ENCODE peak calls at places on chromosomes 3 and 15, in four cellular contexts. W, K, Q and N are unnamed samples.
A peak's percentile ranks its signal among the peaks of the same experiment; 100 is the strongest.

GRCh38 chr15:71788646-71789579 is 21.4 kb upstream of the NR2E3 start:
- DNase-seq in W (no peak), K (no peak), Q (no peak), N (peak; percentile 20)

GRCh38 chr3:38039899-38040261 is 872 bp downstream of the DLEC1 start:
- DNase-seq in W (no peak), K (no peak), Q (no peak), N (peak; percentile 82)

GRCh38 chr15:25504307-25504706 is 65.5 kb upstream of the UBE3A start:
- DNase-seq in W (no peak), K (peak; percentile 13), Q (no peak), N (no peak)

GRCh38 chr3:195727596-195728195 is 6.9 kb downstream of the MUC20 start:
- DNase-seq in W (no peak), K (no peak), Q (no peak), N (no peak)

GRCh38 chr15:40843183-40843884 is 514 bp upstream of the SPINT1 start:
- DNase-seq in W (no peak), K (no peak), Q (no peak), N (no peak)

GRCh38 chr15:90482124-90483011 is 47.4 kb upstream of the CRTC3 start:
- DNase-seq in W (peak; percentile 64), K (peak; percentile 32), Q (peak; percentile 18), N (peak; percentile 35)

GRCh38 chr3:128486692-128487537 is 6.1 kb downstream of the GATA2 start:
- DNase-seq in W (peak; percentile 22), K (no peak), Q (no peak), N (no peak)

GRCh38 chr15:70566989-70567388 is 196.4 kb downstream of the UACA start:
- DNase-seq in W (no peak), K (no peak), Q (no peak), N (no peak)

GRCh38 chr15:85404922-85405293 is 24.5 kb downstream of the AKAP13 start:
- DNase-seq in W (no peak), K (no peak), Q (no peak), N (no peak)

GRCh38 chr3:188166471-188166870 is 12.5 kb downstream of the LPP start:
- DNase-seq in W (peak; percentile 38), K (no peak), Q (no peak), N (no peak)

GRCh38 chr15:76566276-76566675 is 229.7 kb downstream of the ISL2 start:
- DNase-seq in W (no peak), K (peak; percentile 55), Q (no peak), N (no peak)

GRCh38 chr3:15314276-15314675 is 18.1 kb downstream of the SH3BP5 start:
- DNase-seq in W (no peak), K (no peak), Q (no peak), N (no peak)

GRCh38 chr15:78907577-78907976 is 34.9 kb downstream of the MORF4L1 start:
- DNase-seq in W (no peak), K (no peak), Q (no peak), N (no peak)

GRCh38 chr3:146165370-146165769 is 4.4 kb upstream of the PLOD2 start:
- DNase-seq in W (peak; percentile 74), K (no peak), Q (no peak), N (no peak)

GRCh38 chr3:127750226-127751031 is 71.9 kb downstream of the MGLL start:
- DNase-seq in W (no peak), K (peak; percentile 59), Q (no peak), N (no peak)

GRCh38 chr3:119600732-119601131 is 3.0 kb downstream of the PLA1A start:
- DNase-seq in W (peak; percentile 12), K (no peak), Q (peak; percentile 20), N (no peak)

GRCh38 chr3:197302696-197303341 is 4.4 kb upstream of the DLG1 start:
- DNase-seq in W (no peak), K (no peak), Q (no peak), N (no peak)

GRCh38 chr3:79960594-79960993 is 192.8 kb upstream of the ROBO1 start:
- DNase-seq in W (no peak), K (no peak), Q (no peak), N (no peak)

GRCh38 chr3:119149484-119149883 is 3.5 kb downstream of the TEX55 start:
- DNase-seq in W (peak; percentile 75), K (peak; percentile 45), Q (no peak), N (no peak)

GRCh38 chr3:183698760-183699159 is 1.2 kb downstream of the YEATS2 start:
- DNase-seq in W (no peak), K (no peak), Q (no peak), N (no peak)

GRCh38 chr3:44130249-44130648 is 111.4 kb upstream of the TOPAZ1 start:
- DNase-seq in W (no peak), K (no peak), Q (no peak), N (no peak)

GRCh38 chr3:62922326-62922725 is 47.1 kb upstream of the CADPS start:
- DNase-seq in W (no peak), K (no peak), Q (no peak), N (no peak)

GRCh38 chr3:188262488-188262887 is 108.5 kb downstream of the LPP start:
- DNase-seq in W (no peak), K (no peak), Q (no peak), N (no peak)

GRCh38 chr3:119536757-119537156 is 22.7 kb downstream of the CD80 start:
- DNase-seq in W (no peak), K (no peak), Q (no peak), N (no peak)

GRCh38 chr3:107684431-107684925 is 161.7 kb downstream of the BBX start:
- DNase-seq in W (peak; percentile 14), K (no peak), Q (no peak), N (no peak)

GRCh38 chr3:56970401-56971002 is 90.0 kb upstream of the SPATA12 start:
- DNase-seq in W (no peak), K (no peak), Q (no peak), N (no peak)

GRCh38 chr3:126886217-126886616 is 96.7 kb upstream of the PLXNA1 start:
- DNase-seq in W (no peak), K (no peak), Q (no peak), N (no peak)

GRCh38 chr15:70722266-70723123 is 40.9 kb downstream of the UACA start:
- DNase-seq in W (peak; percentile 78), K (peak; percentile 43), Q (no peak), N (no peak)

GRCh38 chr15:83904107-83904720 is 250.3 kb downstream of the ADAMTSL3 start:
- DNase-seq in W (no peak), K (peak; percentile 71), Q (no peak), N (no peak)

GRCh38 chr3:167732313-167733065 is 2.2 kb downstream of the PDCD10 start:
- DNase-seq in W (no peak), K (no peak), Q (no peak), N (no peak)
- H3K4me3 ChIP-seq in W (no peak overlapping the region), K (no peak overlapping the region), Q (peak overlapping the region; percentile 15), N (no peak overlapping the region)

GRCh38 chr3:47283193-47283537 is 421 bp downstream of the KLHL18 start:
- DNase-seq in W (peak; percentile 5), K (no peak), Q (no peak), N (no peak)
- H3K27ac ChIP-seq in W (peak overlapping the region; percentile 91), K (peak overlapping the region; percentile 99), Q (peak overlapping the region; percentile 90), N (peak overlapping the region; percentile 89)

GRCh38 chr15:45242289-45242688 is 9.7 kb upstream of the SLC28A2 start:
- DNase-seq in W (peak; percentile 16), K (no peak), Q (no peak), N (no peak)
- H3K9me3 ChIP-seq in W (peaks cover 31% of the 10 kb centered on the region), K (peaks cover 33% of the 10 kb centered on the region), Q (peaks cover 20% of the 10 kb centered on the region), N (peaks cover 53% of the 10 kb centered on the region)

GRCh38 chr3:52361454-52361853 is 45.3 kb downstream of the DNAH1 start:
- DNase-seq in W (no peak), K (no peak), Q (no peak), N (no peak)
- H3K4me3 ChIP-seq in W (no peak overlapping the region), K (no peak overlapping the region), Q (no peak overlapping the region), N (no peak overlapping the region)